ENCODE peak calls at places on chromosomes 4 and X, in seven cellular contexts. One of them, this sample, is unnamed.

GRCh38 chr4:8821151-8821950 is 50.3 kb downstream of the HMX1 start:
- DNase-seq in fibroblast of gingiva: no peak
- DNase-seq in uterus: no peak
- DNase-seq in naive thymus-derived CD4-positive, alpha-beta T cell: no peak
- DNase-seq in fibroblast of the conjunctiva: no peak
- DNase-seq in Right ventricle myocardium superior: peak
- DNase-seq in neuronal stem cell: no peak
- DNase-seq in this sample: no peak

GRCh38 chr4:69617083-69617694 is 22.3 kb downstream of the UGT2A2 start:
- DNase-seq in naive thymus-derived CD4-positive, alpha-beta T cell: no peak
- DNase-seq in fibroblast of the conjunctiva: peak
- DNase-seq in Right ventricle myocardium superior: no peak
- DNase-seq in neuronal stem cell: peak
- DNase-seq in uterus: no peak
- DNase-seq in fibroblast of gingiva: no peak
- DNase-seq in this sample: no peak

GRCh38 chrX:50747471-50747900 is 66.5 kb downstream of the SHROOM4 start:
- DNase-seq in fibroblast of the conjunctiva: no peak
- DNase-seq in naive thymus-derived CD4-positive, alpha-beta T cell: no peak
- DNase-seq in uterus: no peak
- DNase-seq in Right ventricle myocardium superior: no peak
- DNase-seq in neuronal stem cell: peak
- DNase-seq in fibroblast of gingiva: no peak
- DNase-seq in this sample: no peak

GRCh38 chr4:112189754-112190153 is 41.8 kb upstream of the AP1AR start:
- DNase-seq in fibroblast of gingiva: peak
- DNase-seq in Right ventricle myocardium superior: no peak
- DNase-seq in fibroblast of the conjunctiva: no peak
- DNase-seq in naive thymus-derived CD4-positive, alpha-beta T cell: no peak
- DNase-seq in uterus: no peak
- DNase-seq in neuronal stem cell: no peak
- DNase-seq in this sample: no peak

GRCh38 chr4:171875291-171875690 is 62.1 kb downstream of the GALNTL6 start:
- DNase-seq in naive thymus-derived CD4-positive, alpha-beta T cell: no peak
- DNase-seq in neuronal stem cell: no peak
- DNase-seq in Right ventricle myocardium superior: no peak
- DNase-seq in uterus: no peak
- DNase-seq in fibroblast of the conjunctiva: no peak
- DNase-seq in fibroblast of gingiva: no peak
- DNase-seq in this sample: no peak

GRCh38 chrX:155086202-155086840 is 15.0 kb downstream of the BRCC3 start:
- DNase-seq in uterus: peak
- DNase-seq in fibroblast of the conjunctiva: no peak
- DNase-seq in naive thymus-derived CD4-positive, alpha-beta T cell: peak
- DNase-seq in neuronal stem cell: no peak
- DNase-seq in Right ventricle myocardium superior: peak
- DNase-seq in fibroblast of gingiva: peak
- DNase-seq in this sample: no peak

GRCh38 chrX:41475611-41476241 is 28.6 kb downstream of the NYX start:
- DNase-seq in uterus: no peak
- DNase-seq in naive thymus-derived CD4-positive, alpha-beta T cell: no peak
- DNase-seq in fibroblast of gingiva: no peak
- DNase-seq in neuronal stem cell: peak
- DNase-seq in Right ventricle myocardium superior: no peak
- DNase-seq in fibroblast of the conjunctiva: no peak
- DNase-seq in this sample: no peak

GRCh38 chr4:128256539-128256938 is 31.1 kb downstream of the PGRMC2 start:
- DNase-seq in fibroblast of the conjunctiva: no peak
- DNase-seq in fibroblast of gingiva: peak
- DNase-seq in naive thymus-derived CD4-positive, alpha-beta T cell: no peak
- DNase-seq in neuronal stem cell: no peak
- DNase-seq in Right ventricle myocardium superior: no peak
- DNase-seq in uterus: no peak
- DNase-seq in this sample: no peak

GRCh38 chrX:47956016-47956415 is 47.8 kb downstream of the ZNF182 start:
- DNase-seq in uterus: no peak
- DNase-seq in neuronal stem cell: no peak
- DNase-seq in Right ventricle myocardium superior: no peak
- DNase-seq in naive thymus-derived CD4-positive, alpha-beta T cell: no peak
- DNase-seq in fibroblast of gingiva: no peak
- DNase-seq in fibroblast of the conjunctiva: no peak
- DNase-seq in this sample: no peak

GRCh38 chr4:127141857-127142256 is 490.9 kb upstream of the INTU start:
- DNase-seq in Right ventricle myocardium superior: no peak
- DNase-seq in fibroblast of gingiva: peak
- DNase-seq in neuronal stem cell: no peak
- DNase-seq in uterus: no peak
- DNase-seq in fibroblast of the conjunctiva: peak
- DNase-seq in naive thymus-derived CD4-positive, alpha-beta T cell: no peak
- DNase-seq in this sample: no peak

This sample was measured in GDM1.